ENCODE peak calls at places on chromosome 6, in nine cellular contexts. W, E, K, M, J, O, Z, C and G are unnamed samples.
A peak's percentile ranks its signal among the peaks of the same experiment; 100 is the strongest.

GRCh38 chr6:17768881-17769280 is 62.2 kb upstream of the NUP153 start:
- DNase-seq in W (no peak), E (no peak), K (no peak), M (no peak), J (no peak), O (no peak), Z (no peak), C (no peak), G (no peak)

GRCh38 chr6:46242921-46243320 is 72.1 kb upstream of the ENPP5 start:
- DNase-seq in W (no peak), E (no peak), K (no peak), M (no peak), J (no peak), O (no peak), Z (no peak), C (no peak), G (no peak)

GRCh38 chr6:51045548-51045947 is 226.9 kb downstream of the TFAP2B start:
- DNase-seq in W (no peak), E (no peak), K (no peak), M (no peak), J (no peak), O (no peak), Z (no peak), C (no peak), G (no peak)

GRCh38 chr6:4776967-4777925 is 1.0 kb downstream of the CDYL start:
- DNase-seq in W (no peak), E (no peak), K (no peak), M (no peak), J (peak; percentile 59), O (no peak), Z (peak; percentile 24), C (peak; percentile 9), G (no peak)

GRCh38 chr6:167855825-167856425 is 29.2 kb downstream of the AFDN start:
- DNase-seq in W (no peak), E (peak; percentile 73), K (no peak), M (no peak), J (peak; percentile 54), O (no peak), Z (no peak), C (no peak), G (no peak)

GRCh38 chr6:108764580-108764950 is 83.7 kb upstream of the ARMC2 start:
- DNase-seq in W (no peak), E (no peak), K (no peak), M (no peak), J (no peak), O (no peak), Z (no peak), C (peak; percentile 3), G (no peak)

GRCh38 chr6:111651185-111652034 is 45.7 kb upstream of the TRAF3IP2 start:
- DNase-seq in W (no peak), E (no peak), K (no peak), M (no peak), J (no peak), O (no peak), Z (no peak), C (no peak), G (no peak)

GRCh38 chr6:163731215-163732013 is 316.9 kb downstream of the QKI start:
- DNase-seq in W (no peak), E (peak; percentile 38), K (no peak), M (no peak), J (peak; percentile 87), O (no peak), Z (no peak), C (no peak), G (no peak)

GRCh38 chr6:112800439-112800838 is 453.3 kb downstream of the RFPL4B start:
- DNase-seq in W (no peak), E (no peak), K (no peak), M (no peak), J (no peak), O (no peak), Z (no peak), C (no peak), G (no peak)

GRCh38 chr6:49980898-49981297 is 11.5 kb upstream of the DEFB113 start:
- DNase-seq in W (peak; percentile 23), E (no peak), K (no peak), M (no peak), J (no peak), O (no peak), Z (no peak), C (no peak), G (no peak)

GRCh38 chr6:87755697-87756671 is 54.0 kb upstream of the AKIRIN2 start:
- DNase-seq in W (no peak), E (no peak), K (no peak), M (no peak), J (no peak), O (no peak), Z (no peak), C (no peak), G (no peak)

GRCh38 chr6:6856538-6857523 is 250.9 kb upstream of the RREB1 start:
- DNase-seq in W (peak; percentile 71), E (peak; percentile 76), K (peak; percentile 67), M (peak; percentile 66), J (no peak), O (no peak), Z (peak; percentile 21), C (peak; percentile 68), G (peak; percentile 34)

GRCh38 chr6:157672726-157673412 is 150.2 kb upstream of the SNX9 start:
- DNase-seq in W (no peak), E (no peak), K (no peak), M (no peak), J (no peak), O (no peak), Z (no peak), C (no peak), G (no peak)

GRCh38 chr6:149458196-149458595 is 26.6 kb downstream of the ZC3H12D start:
- DNase-seq in W (no peak), E (no peak), K (no peak), M (no peak), J (no peak), O (no peak), Z (no peak), C (no peak), G (no peak)

GRCh38 chr6:139708342-139709199 is 334.1 kb upstream of the CITED2 start:
- DNase-seq in W (no peak), E (no peak), K (no peak), M (no peak), J (no peak), O (no peak), Z (no peak), C (no peak), G (no peak)

GRCh38 chr6:20424679-20425078 is 23.0 kb downstream of the E2F3 start:
- DNase-seq in W (no peak), E (no peak), K (no peak), M (no peak), J (no peak), O (no peak), Z (no peak), C (peak; percentile 45), G (no peak)

GRCh38 chr6:144543006-144543871 is 258.1 kb downstream of the UTRN start:
- DNase-seq in W (no peak), E (no peak), K (no peak), M (no peak), J (no peak), O (no peak), Z (no peak), C (no peak), G (no peak)

DNA sequence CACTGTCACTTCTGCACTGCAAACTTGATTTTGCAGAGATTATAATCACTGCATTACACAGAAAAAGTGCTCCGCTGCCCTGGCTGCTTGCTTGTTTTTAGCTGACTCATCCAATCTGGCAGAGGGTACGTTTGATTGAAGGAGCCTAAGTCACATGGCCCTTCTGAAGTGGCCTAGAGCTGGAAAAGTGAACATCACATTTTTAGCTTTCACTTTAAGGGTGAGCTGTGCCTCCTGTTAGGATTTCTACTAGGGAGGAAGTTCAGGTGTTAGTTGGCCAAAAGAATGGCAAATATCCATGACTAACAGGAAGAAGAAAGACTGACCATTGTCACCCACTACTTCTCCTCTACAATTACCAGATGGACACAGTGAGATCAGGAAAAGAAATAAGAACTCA is 889.1 kb upstream of the MAP3K7 start:
- DNase-seq in W (no peak), E (no peak), K (no peak), M (no peak), J (no peak), O (no peak), Z (no peak), C (no peak), G (no peak)
- H3K4me3 ChIP-seq in W (no peak overlapping the region), E (no peak overlapping the region), K (no peak overlapping the region), M (no peak overlapping the region), J (no peak overlapping the region), O (no peak overlapping the region), Z (no peak overlapping the region), C (no peak overlapping the region), G (no peak overlapping the region)

GRCh38 chr6:25928562-25929324 is 1.7 kb downstream of the SLC17A2 start:
- DNase-seq in W (no peak), E (no peak), K (no peak), M (no peak), J (no peak), O (no peak), Z (no peak), C (no peak), G (no peak)
- TF ChIP-seq POLR2A in W (no peak), E (no peak), K (no peak), M (no peak), J (no peak), O (no peak), Z (no peak), C (no peak), G (no peak)

DNA sequence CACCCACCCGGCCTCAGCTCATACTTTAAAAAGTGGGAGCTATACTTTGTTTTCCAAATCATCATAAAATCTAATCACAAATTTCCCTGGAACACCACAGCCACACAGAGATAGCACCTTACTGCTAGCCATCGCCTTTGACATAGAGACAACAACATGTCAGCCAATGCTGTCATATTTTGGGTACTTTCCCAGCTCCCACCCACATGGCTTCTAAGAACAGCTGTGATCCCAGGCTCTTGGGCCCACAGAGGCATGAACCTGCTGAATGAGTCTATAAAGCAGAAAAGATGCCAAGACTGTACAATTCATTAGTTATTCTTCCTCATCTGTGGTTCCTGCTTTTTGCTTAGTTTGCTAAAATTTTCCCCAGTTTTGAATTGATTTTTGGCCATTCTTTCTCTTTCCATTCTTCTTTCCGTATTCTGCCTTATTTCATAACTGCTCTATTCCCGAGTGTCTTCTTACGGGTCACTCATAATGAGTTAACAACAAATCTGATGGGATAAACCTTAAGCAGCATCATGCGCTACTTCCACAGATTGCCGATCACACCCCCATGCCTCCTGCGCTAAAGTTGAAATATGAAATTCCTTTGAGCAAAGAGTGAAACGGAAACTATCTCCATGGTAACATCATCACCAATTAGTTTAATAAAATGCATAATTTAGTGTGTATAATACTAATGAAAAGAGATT is 327.4 kb upstream of the HSF2 start:
- DNase-seq in W (no peak), E (no peak), K (no peak), M (peak; percentile 29), J (no peak), O (no peak), Z (no peak), C (no peak), G (no peak)
- H3K4me3 ChIP-seq in W (no peak overlapping the region), E (no peak overlapping the region), K (no peak overlapping the region), M (no peak overlapping the region), J (no peak overlapping the region), O (no peak overlapping the region), Z (no peak overlapping the region), C (no peak overlapping the region), G (no peak overlapping the region)

DNA sequence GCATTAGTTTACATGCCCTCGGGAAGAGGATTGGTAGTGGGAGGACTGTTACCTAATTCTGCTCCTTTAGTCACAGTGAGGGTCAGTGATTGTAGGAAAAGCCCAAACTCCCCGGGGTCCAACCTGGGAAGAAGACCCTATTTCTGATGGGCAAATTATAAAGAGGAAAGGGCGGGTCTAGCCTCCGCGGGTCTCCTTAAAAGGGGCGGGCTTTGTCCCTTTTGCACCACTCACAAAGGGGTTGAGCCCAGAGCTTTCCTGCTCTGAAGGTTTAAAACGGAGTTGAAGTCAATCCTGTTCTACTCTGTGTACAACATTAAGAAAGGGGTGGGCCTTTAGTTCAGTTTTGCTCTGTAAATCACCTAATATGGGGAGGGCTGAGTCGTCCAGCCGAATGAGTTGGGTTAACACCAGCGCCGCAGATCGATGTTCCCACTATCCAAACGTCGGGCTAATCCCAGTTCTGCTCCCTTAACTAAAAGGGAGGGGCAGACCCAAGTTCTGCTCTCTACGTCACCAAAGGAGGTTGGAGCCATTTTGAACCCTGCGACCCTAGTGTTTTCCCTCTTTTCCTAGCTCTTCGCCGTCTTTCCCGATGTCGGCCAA is 920 bp upstream of the RNF5 start:
- DNase-seq in W (no peak), E (peak; percentile 85), K (no peak), M (no peak), J (peak; percentile 52), O (no peak), Z (no peak), C (no peak), G (peak; percentile 52)
- TF ChIP-seq POLR2A in W (peak; percentile 37), E (peak; percentile 55), K (no peak), M (no peak), J (peak; percentile 62), O (peak; percentile 53), Z (peak; percentile 24), C (peak; percentile 38), G (peak; percentile 49)